ENCODE peak calls at places on chromosomes 12 and 14, in ten cellular contexts. E is D721Med; B is activated T-helper 1 cell treated with anti-CD3 and anti-CD28 coated beads, Interleukin-2, amount 50 U/mL, for 16 hours; K is astrocyte; F is cardiac muscle cell; T is amniotic stem cell; Y is WTC11; W is HFFc6; R is kidney tubule cell; L is CD4-positive, CD25-positive, alpha-beta regulatory T cell. A is an unnamed sample.

GRCh38 chr14:44847910-44848309 is 113.8 kb downstream of the KLHL28 start:
- DNase-seq in B (no peak), W (peak; percentile 6), Y (no peak), R (peak; percentile 54), L (no peak), T (no peak), K (peak; percentile 42), F (no peak), E (no peak), A (no peak)

GRCh38 chr14:58239259-58240210 is 5.1 kb upstream of the PSMA3 start:
- DNase-seq in F (peak; percentile 71), E (no peak), K (peak; percentile 27), Y (peak; percentile 57), R (peak; percentile 79), T (no peak), B (peak; percentile 61), L (peak; percentile 76), W (peak; percentile 58), A (peak; percentile 88)

GRCh38 chr12:117151195-117152031 is 38.9 kb downstream of the FBXO21 start:
- DNase-seq in B (no peak), W (peak; percentile 13), F (peak; percentile 84), Y (peak; percentile 90), E (peak; percentile 38), T (peak; percentile 31), L (no peak), R (peak; percentile 21), K (no peak), A (no peak)

GRCh38 chr12:25051583-25052190 is 102.8 kb upstream of the BCAT1 start:
- DNase-seq in B (no peak), K (no peak), F (no peak), E (no peak), L (peak; percentile 32), Y (no peak), W (no peak), T (no peak), R (no peak), A (peak; percentile 88)

GRCh38 chr12:48980389-48980952 is 2.3 kb downstream of the WNT1 start:
- DNase-seq in R (no peak), W (no peak), F (no peak), Y (peak; percentile 76), K (no peak), E (no peak), L (no peak), T (no peak), B (no peak), A (peak; percentile 39)

GRCh38 chr14:53306267-53306721 is 153.2 kb upstream of the DDHD1 start:
- DNase-seq in F (peak; percentile 59), K (peak; percentile 88), R (peak; percentile 54), E (no peak), Y (peak; percentile 53), B (no peak), T (no peak), L (no peak), W (peak; percentile 33), A (peak; percentile 20)

GRCh38 chr12:69151254-69151751 is 88.1 kb upstream of the CPSF6 start:
- DNase-seq in R (no peak), F (no peak), L (no peak), B (no peak), W (no peak), E (no peak), T (no peak), K (no peak), Y (no peak), A (no peak)

GRCh38 chr12:6830286-6830892 is 2.2 kb downstream of the P3H3 start:
- DNase-seq in E (no peak), L (no peak), K (no peak), T (no peak), F (no peak), B (no peak), R (no peak), Y (no peak), W (no peak), A (no peak)

GRCh38 chr12:124609041-124609984 is 41.9 kb upstream of the NCOR2 start:
- DNase-seq in E (no peak), L (peak; percentile 65), K (no peak), B (peak; percentile 82), Y (peak; percentile 43), F (no peak), W (no peak), T (no peak), R (peak; percentile 88), A (peak; percentile 94)

A was measured in CD4-positive, alpha-beta memory T cell.